ENCODE peak calls at places on chromosomes 6 and 20, in ten cellular contexts. S is kidney, T is H9, U is dorsolateral prefrontal cortex, O is upper lobe of right lung, J is GM12865, Z is mucosa of descending colon, N is fibroblast of villous mesenchyme, Y is fibroblast of lung, M is neural crest cell. X is an unnamed sample.

GRCh38 chr20:17890330-17890729 is 78.3 kb downstream of the SNX5 start:
- DNase-seq in J (no peak), S (no peak), O (no peak), U (no peak), M (no peak), T (no peak), Y (no peak), Z (no peak), N (no peak), X (no peak)

GRCh38 chr20:3800256-3800877 is 4.3 kb downstream of the CDC25B start:
- DNase-seq in N (no peak), Y (no peak), M (no peak), Z (no peak), T (peak; percentile 87), S (no peak), J (no peak), U (no peak), O (no peak), X (no peak)

GRCh38 chr6:24926192-24926591 is 9.6 kb downstream of the RIPOR2 start:
- DNase-seq in T (no peak), Y (no peak), M (no peak), Z (no peak), N (peak; percentile 27), O (no peak), J (no peak), U (no peak), S (no peak), X (no peak)

GRCh38 chr6:18506387-18507017 is 119.4 kb downstream of the RNF144B start:
- DNase-seq in M (no peak), J (no peak), S (no peak), N (no peak), O (no peak), U (no peak), T (no peak), Y (peak; percentile 48), Z (no peak), X (no peak)

GRCh38 chr20:58310291-58310782 is 822 bp downstream of the RAB22A start:
- DNase-seq in Z (no peak), M (no peak), U (no peak), J (peak; percentile 39), T (no peak), O (no peak), S (no peak), N (peak; percentile 28), Y (peak; percentile 14), X (no peak)

GRCh38 chr6:164749126-164749758 is 560.2 kb downstream of the C6orf118 start:
- DNase-seq in S (peak; percentile 82), U (no peak), O (no peak), T (no peak), Y (peak; percentile 94), M (no peak), Z (no peak), J (no peak), N (peak; percentile 33), X (no peak)

GRCh38 chr20:38132156-38132909 is 32.7 kb downstream of the TGM2 start:
- DNase-seq in O (peak; percentile 46), T (no peak), Y (no peak), S (peak; percentile 58), N (peak; percentile 17), Z (no peak), J (no peak), M (no peak), U (no peak), X (peak; percentile 71)

GRCh38 chr6:84752118-84752850 is 12.1 kb downstream of the TBX18 start:
- DNase-seq in J (no peak), T (no peak), M (no peak), N (no peak), S (no peak), U (no peak), Z (no peak), Y (no peak), O (no peak), X (no peak)

GRCh38 chr20:38173237-38174156 is 8.4 kb upstream of the TGM2 start:
- DNase-seq in M (no peak), T (no peak), U (no peak), O (peak; percentile 61), Y (peak; percentile 95), Z (no peak), N (peak; percentile 86), S (no peak), J (no peak), X (no peak)

GRCh38 chr6:25053875-25054371 is 118.2 kb upstream of the RIPOR2 start:
- DNase-seq in Z (no peak), O (no peak), N (peak; percentile 95), M (no peak), J (peak; percentile 79), Y (peak; percentile 90), T (no peak), U (no peak), S (no peak), X (no peak)

GRCh38 chr6:47634210-47635047 is 64.0 kb upstream of the ADGRF4 start:
- DNase-seq in Y (no peak), U (no peak), T (no peak), N (no peak), J (no peak), M (no peak), Z (peak; percentile 79), S (no peak), O (no peak), X (no peak)

GRCh38 chr6:52227495-52227894 is 16.8 kb downstream of the IL17F start:
- DNase-seq in Z (no peak), O (no peak), Y (no peak), T (no peak), M (no peak), J (peak; percentile 97), S (no peak), N (peak; percentile 7), U (no peak), X (no peak)

GRCh38 chr6:52230685-52231084 is 13.6 kb downstream of the IL17F start:
- DNase-seq in T (no peak), M (no peak), Z (no peak), S (no peak), U (no peak), N (no peak), J (no peak), O (no peak), Y (no peak), X (no peak)

GRCh38 chr6:52233975-52234823 is 10.1 kb downstream of the IL17F start:
- DNase-seq in Y (peak; percentile 57), T (peak; percentile 70), J (peak; percentile 84), M (peak; percentile 29), S (no peak), U (no peak), N (peak; percentile 72), O (no peak), Z (peak; percentile 39), X (no peak)

GRCh38 chr6:52231411-52232127 is 12.7 kb downstream of the IL17F start:
- DNase-seq in J (no peak), Y (no peak), Z (no peak), M (no peak), U (no peak), O (no peak), N (no peak), S (no peak), T (no peak), X (no peak)

DNA sequence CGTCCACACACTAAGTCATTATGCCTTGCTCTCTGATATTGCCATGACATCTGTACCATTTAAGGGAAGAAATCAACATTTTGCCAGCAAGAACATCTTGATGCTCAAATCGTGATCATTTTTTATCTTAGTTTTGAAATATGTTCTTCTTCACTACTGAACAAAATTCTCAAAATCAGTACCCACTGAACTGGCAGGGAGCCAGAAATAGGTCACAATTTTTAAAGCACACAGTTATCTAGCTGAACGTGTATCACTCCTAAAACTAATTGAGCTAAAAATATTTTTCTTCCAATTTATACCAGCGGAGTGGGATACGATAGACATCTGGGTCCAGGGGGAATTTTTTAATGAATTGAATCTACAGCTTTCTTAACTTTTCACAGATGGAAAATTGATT is 11.3 kb downstream of the IL17F start:
- DNase-seq in O (no peak), J (no peak), T (no peak), Z (no peak), N (no peak), M (no peak), S (no peak), U (no peak), Y (no peak), X (no peak)
- TF ChIP-seq CTCF in O (no peak), J (no peak), T (no peak), Z (no peak), N (no peak), M (no peak), S (no peak), U (no peak), Y (no peak), X (no peak)

GRCh38 chr20:61955668-61956395 is 109.8 kb downstream of the TAF4 start:
- DNase-seq in T (no peak), M (no peak), O (no peak), S (no peak), J (no peak), N (no peak), U (no peak), Y (no peak), Z (no peak), X (no peak)

GRCh38 chr20:61953037-61953788 is 112.5 kb downstream of the TAF4 start:
- DNase-seq in S (peak; percentile 31), O (peak; percentile 48), T (no peak), Z (peak; percentile 13), J (no peak), N (no peak), U (no peak), Y (no peak), M (no peak), X (peak; percentile 60)

GRCh38 chr20:61953789-61954125 is 111.9 kb downstream of the TAF4 start:
- DNase-seq in U (no peak), S (peak; percentile 33), M (no peak), N (no peak), O (no peak), J (no peak), T (no peak), Y (no peak), Z (no peak), X (no peak)

GRCh38 chr20:61956396-61957342 is 109.0 kb downstream of the TAF4 start:
- DNase-seq in Y (peak; percentile 67), U (no peak), N (peak; percentile 42), Z (no peak), T (no peak), S (no peak), O (no peak), M (no peak), J (no peak), X (no peak)

GRCh38 chr20:61954276-61955021 is 111.2 kb downstream of the TAF4 start:
- DNase-seq in Y (no peak), S (peak; percentile 62), O (peak; percentile 49), Z (peak; percentile 3), U (peak; percentile 10), M (no peak), N (no peak), J (no peak), T (no peak), X (peak; percentile 73)
- TF ChIP-seq CTCF in Y (no peak), S (no peak), O (no peak), Z (no peak), U (no peak), M (no peak), N (no peak), J (no peak), T (peak; percentile 18), X (no peak)

GRCh38 chr20:56631990-56632327 is 2.9 kb downstream of the TFAP2C start:
- DNase-seq in J (no peak), Z (no peak), M (no peak), U (no peak), O (no peak), T (no peak), N (peak; percentile 18), S (no peak), Y (no peak), X (no peak)
- TF ChIP-seq CTCF in J (no peak), Z (no peak), M (no peak), U (no peak), O (no peak), T (no peak), N (no peak), S (no peak), Y (no peak), X (no peak)

GRCh38 chr6:153563001-153563400 is 431.9 kb upstream of the RGS17 start:
- DNase-seq in M (no peak), O (no peak), S (no peak), U (no peak), J (peak; percentile 11), Z (no peak), T (no peak), Y (no peak), N (no peak), X (no peak)
- TF ChIP-seq CTCF in M (peak; percentile 27), O (no peak), S (no peak), U (no peak), J (no peak), Z (no peak), T (peak; percentile 56), Y (peak; percentile 5), N (no peak), X (peak; percentile 27)

X was measured in chondrocyte.